ENCODE peak calls at places on chromosomes 3 and 15, in five cellular contexts. F, N, B, V and W are unnamed samples.

GRCh38 chr3:177758131-177758530 is 560.8 kb upstream of the TBL1XR1 start:
- DNase-seq in V (no peak), F (no peak), N (no peak), B (no peak), W (no peak)

GRCh38 chr15:84398763-84399701 is 163.5 kb downstream of the GOLGA6L4 start:
- DNase-seq in V (no peak), B (no peak), F (no peak), N (no peak), W (no peak)

GRCh38 chr15:68885070-68885469 is 45.3 kb upstream of the SPESP1 start:
- DNase-seq in B (no peak), F (no peak), V (no peak), N (no peak), W (no peak)

GRCh38 chr3:27545061-27545460 is 60.9 kb upstream of the SLC4A7 start:
- DNase-seq in F (no peak), N (no peak), V (no peak), B (no peak), W (no peak)

GRCh38 chr3:52246264-52246620 is 683 bp downstream of the PPM1M start:
- DNase-seq in V (no peak), B (no peak), N (no peak), F (no peak), W (no peak)

GRCh38 chr3:162487138-162487537 is 990.5 kb downstream of the OTOL1 start:
- DNase-seq in N (no peak), B (no peak), V (no peak), F (no peak), W (no peak)

GRCh38 chr15:76177491-76178040 is 117.8 kb downstream of the TMEM266 start:
- DNase-seq in N (no peak), F (no peak), V (no peak), B (no peak), W (no peak)

GRCh38 chr3:148697311-148698189 is at the start of gene AGTR1:
- DNase-seq in N (no peak), F (peak; percentile 87), V (peak; percentile 67), B (peak; percentile 45), W (no peak)

GRCh38 chr15:78082106-78082742 is 4.7 kb upstream of the TBC1D2B start:
- DNase-seq in N (no peak), F (no peak), V (no peak), B (no peak), W (no peak)

GRCh38 chr15:67065531-67066005 is at the start of gene SMAD3:
- DNase-seq in N (peak; percentile 89), V (peak; percentile 93), B (peak; percentile 91), F (peak; percentile 93), W (peak; percentile 91)

GRCh38 chr3:9727743-9728142 is 3.8 kb upstream of the BRPF1 start:
- DNase-seq in B (no peak), N (no peak), F (no peak), V (no peak), W (no peak)

GRCh38 chr3:101836907-101837598 is 12.3 kb upstream of the NFKBIZ start:
- DNase-seq in F (no peak), B (no peak), V (no peak), N (no peak), W (no peak)

GRCh38 chr15:93072440-93073394 is 16.3 kb downstream of the RGMA start:
- DNase-seq in V (peak; percentile 95), N (peak; percentile 33), F (peak; percentile 96), B (peak; percentile 82), W (no peak)
- TF ChIP-seq CTCF in V (no peak), N (no peak), F (no peak), B (no peak), W (no peak)

GRCh38 chr3:134503266-134503665 is 17.4 kb downstream of the CEP63 start:
- DNase-seq in V (no peak), B (no peak), F (no peak), N (no peak), W (no peak)
- H3K9me3 ChIP-seq in V (no peaks in the 10 kb centered on the region), B (peaks cover 14% of the 10 kb centered on the region), F (no peaks in the 10 kb centered on the region), N (no peaks in the 10 kb centered on the region), W (no peaks in the 10 kb centered on the region)

GRCh38 chr15:40787991-40788390 is 18.2 kb downstream of the C15orf62 start:
- DNase-seq in N (no peak), B (peak; percentile 19), V (no peak), F (peak; percentile 16), W (no peak)

GRCh38 chr15:40785158-40785557 is 15.4 kb downstream of the C15orf62 start:
- DNase-seq in F (no peak), N (no peak), B (no peak), V (no peak), W (no peak)

GRCh38 chr15:40785814-40786213 is 16.0 kb downstream of the C15orf62 start:
- DNase-seq in F (no peak), B (peak; percentile 7), V (no peak), N (no peak), W (no peak)

GRCh38 chr15:40787344-40787841 is 17.6 kb downstream of the C15orf62 start:
- DNase-seq in F (no peak), B (peak; percentile 63), V (no peak), N (peak; percentile 96), W (no peak)

GRCh38 chr15:40782609-40783227 is 12.9 kb downstream of the C15orf62 start:
- DNase-seq in N (peak; percentile 68), B (peak; percentile 85), V (peak; percentile 76), F (peak; percentile 79), W (no peak)
- TF ChIP-seq CTCF in N (peak; percentile 88), B (peak; percentile 80), V (peak; percentile 42), F (peak; percentile 61), W (peak; percentile 42)

GRCh38 chr3:149830902-149831301 is 17.9 kb downstream of the RNF13 start:
- DNase-seq in F (no peak), B (no peak), V (no peak), N (no peak), W (no peak)
- H3K9me3 ChIP-seq in F (peaks cover 26% of the 10 kb centered on the region), B (peaks cover 30% of the 10 kb centered on the region), V (peaks cover 3% of the 10 kb centered on the region), N (peaks cover 21% of the 10 kb centered on the region), W (peaks cover 7% of the 10 kb centered on the region)

GRCh38 chr3:45690331-45691035 is 1.3 kb downstream of the SACM1L start:
- DNase-seq in V (no peak), N (no peak), F (peak; percentile 40), B (no peak), W (no peak)
- TF ChIP-seq CTCF in V (peak; percentile 14), N (no peak), F (no peak), B (no peak), W (peak; percentile 25)

DNA sequence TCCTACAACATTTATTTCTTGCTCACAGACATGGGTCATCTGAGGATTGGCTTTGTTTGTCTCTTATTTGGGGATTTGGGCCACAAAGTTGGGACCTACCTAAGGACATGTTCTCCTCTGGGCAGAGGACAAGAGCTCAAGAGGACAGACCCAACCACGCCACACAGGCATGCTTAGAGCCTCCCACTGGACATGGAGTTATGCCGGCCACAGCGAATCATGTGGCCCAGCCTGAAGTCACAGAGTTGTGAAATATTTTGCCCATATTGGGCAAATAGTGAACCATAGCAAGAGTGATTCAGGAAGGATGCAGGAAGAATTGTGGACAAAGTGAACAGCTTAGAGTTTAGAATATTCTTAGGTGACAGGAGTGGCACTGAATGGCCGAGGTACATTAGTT is 9.9 kb downstream of the TRAK1 start:
- DNase-seq in F (no peak), B (peak; percentile 67), N (no peak), V (no peak), W (peak; percentile 32)
- H3K9me3 ChIP-seq in F (no peaks in the 10 kb centered on the region), B (no peaks in the 10 kb centered on the region), N (no peaks in the 10 kb centered on the region), V (no peaks in the 10 kb centered on the region), W (no peaks in the 10 kb centered on the region)

GRCh38 chr15:63035977-63036376 is 6.6 kb upstream of the TPM1 start:
- DNase-seq in F (no peak), V (no peak), N (no peak), B (no peak), W (no peak)
- TF ChIP-seq CTCF in F (peak; percentile 9), V (no peak), N (no peak), B (no peak), W (no peak)

GRCh38 chr3:136280961-136281360 is 30.8 kb downstream of the PCCB start:
- DNase-seq in V (no peak), B (no peak), F (no peak), N (no peak), W (no peak)

GRCh38 chr3:136279092-136279491 is 29.0 kb downstream of the PCCB start:
- DNase-seq in V (no peak), B (no peak), N (no peak), F (no peak), W (no peak)

GRCh38 chr3:136277634-136278033 is 27.5 kb downstream of the PCCB start:
- DNase-seq in V (no peak), F (peak; percentile 12), B (no peak), N (no peak), W (no peak)

GRCh38 chr3:136277115-136277514 is 27.0 kb downstream of the PCCB start:
- DNase-seq in F (no peak), B (no peak), V (no peak), N (no peak), W (no peak)

DNA sequence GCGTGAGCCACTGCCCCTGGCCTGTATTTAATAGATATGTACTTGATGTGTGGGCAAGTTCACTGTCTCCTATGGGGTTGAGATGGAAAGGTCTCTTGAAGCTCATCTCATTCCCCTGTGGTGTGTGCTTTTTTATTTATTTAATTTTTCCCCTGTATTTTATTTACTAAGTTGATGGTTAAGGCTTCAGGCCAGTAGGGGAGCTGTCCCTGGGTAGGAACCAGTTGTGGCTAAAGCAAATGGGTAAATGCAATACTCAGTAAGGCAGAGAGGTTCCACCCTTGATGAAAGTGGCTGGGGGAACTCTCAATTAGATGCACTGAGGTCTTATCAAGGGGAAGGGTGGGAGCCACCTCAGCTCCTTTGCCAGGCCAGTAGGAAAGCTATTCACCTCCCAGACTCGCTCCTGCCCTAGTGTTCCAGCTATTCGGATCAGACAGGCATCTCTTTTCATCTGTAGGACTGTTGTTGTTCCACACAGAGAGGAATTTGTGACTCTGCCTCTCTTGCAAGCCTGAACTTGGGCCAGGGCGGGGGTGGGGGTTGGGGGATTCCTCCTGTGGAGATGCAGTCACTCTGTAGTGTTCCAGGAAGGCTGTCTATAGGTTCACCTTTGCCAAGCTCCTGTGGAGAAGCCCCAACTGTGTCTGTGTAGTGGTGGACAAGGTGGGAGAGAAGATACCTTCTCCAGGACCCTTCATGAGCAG is 26.1 kb downstream of the PCCB start:
- DNase-seq in N (no peak), F (no peak), V (no peak), B (no peak), W (no peak)
- H3K9me3 ChIP-seq in N (peaks cover 8% of the 10 kb centered on the region), F (peaks cover 20% of the 10 kb centered on the region), V (no peaks in the 10 kb centered on the region), B (peaks cover 5% of the 10 kb centered on the region), W (peaks cover 11% of the 10 kb centered on the region)

GRCh38 chr3:21487520-21487919 is 263.5 kb downstream of the ZNF385D start:
- DNase-seq in N (no peak), V (no peak), F (no peak), B (no peak), W (no peak)

GRCh38 chr3:21486381-21486935 is 264.6 kb downstream of the ZNF385D start:
- DNase-seq in B (no peak), F (no peak), N (no peak), V (no peak), W (no peak)

GRCh38 chr3:21484323-21485154 is 266.5 kb downstream of the ZNF385D start:
- DNase-seq in B (no peak), V (peak; percentile 75), N (no peak), F (peak; percentile 79), W (peak; percentile 34)
- TF ChIP-seq CTCF in B (peak; percentile 58), V (peak; percentile 89), N (peak; percentile 12), F (peak; percentile 71), W (peak; percentile 77)